ENCODE peak calls at places on chromosomes 13 and 19, in seven cellular contexts. W, U, N, F, V, G and H are unnamed samples.

GRCh38 chr19:16259385-16260159 is 61.9 kb downstream of the AP1M1 start:
- DNase-seq in W (peak; percentile 65), U (no peak), N (no peak), F (no peak), V (no peak), G (no peak), H (peak; percentile 62)

GRCh38 chr13:28002886-28003698 is 14.6 kb upstream of the URAD start:
- DNase-seq in W (no peak), U (no peak), N (no peak), F (no peak), V (no peak), G (no peak), H (no peak)

GRCh38 chr19:39846678-39847486 is 703 bp upstream of the FBL start:
- DNase-seq in W (no peak), U (no peak), N (no peak), F (no peak), V (peak; percentile 15), G (no peak), H (no peak)

GRCh38 chr19:1847684-1848398 is 442 bp downstream of the REXO1 start:
- DNase-seq in W (no peak), U (peak; percentile 73), N (no peak), F (no peak), V (peak; percentile 36), G (no peak), H (no peak)

GRCh38 chr13:31045621-31046081 is 113.2 kb downstream of the TEX26 start:
- DNase-seq in W (no peak), U (no peak), N (peak; percentile 91), F (peak; percentile 61), V (peak; percentile 92), G (peak; percentile 97), H (peak; percentile 17)

GRCh38 chr19:49685845-49686332 is 3.5 kb upstream of the ADM5 start:
- DNase-seq in W (no peak), U (no peak), N (no peak), F (no peak), V (no peak), G (no peak), H (no peak)

GRCh38 chr19:48530770-48531169 is 19.1 kb upstream of the LMTK3 start:
- DNase-seq in W (no peak), U (no peak), N (no peak), F (no peak), V (no peak), G (no peak), H (no peak)

GRCh38 chr13:35789335-35790166 is 313.1 kb upstream of the MAB21L1 start:
- DNase-seq in W (peak; percentile 11), U (no peak), N (no peak), F (no peak), V (peak; percentile 65), G (peak; percentile 62), H (peak; percentile 25)

GRCh38 chr19:3146677-3147100 is 10.9 kb downstream of the GNA15 start:
- DNase-seq in W (no peak), U (peak; percentile 79), N (no peak), F (peak; percentile 60), V (no peak), G (no peak), H (peak; percentile 51)

GRCh38 chr13:100459747-100460146 is 128.8 kb downstream of the GGACT start:
- DNase-seq in W (no peak), U (no peak), N (no peak), F (no peak), V (no peak), G (no peak), H (no peak)

GRCh38 chr13:87887459-87888123 is 216.4 kb downstream of the SLITRK5 start:
- DNase-seq in W (no peak), U (no peak), N (no peak), F (no peak), V (no peak), G (no peak), H (no peak)

GRCh38 chr13:85536706-85537105 is 262.5 kb downstream of the SLITRK6 start:
- DNase-seq in W (no peak), U (no peak), N (no peak), F (no peak), V (no peak), G (peak; percentile 77), H (no peak)

GRCh38 chr19:20287070-20287469 is 120.1 kb downstream of the ZNF486 start:
- DNase-seq in W (no peak), U (no peak), N (no peak), F (no peak), V (no peak), G (no peak), H (no peak)

GRCh38 chr19:1929051-1929742 is 11.8 kb upstream of the CSNK1G2 start:
- DNase-seq in W (peak; percentile 89), U (peak; percentile 93), N (no peak), F (peak; percentile 76), V (peak; percentile 69), G (peak; percentile 45), H (peak; percentile 90)

GRCh38 chr13:20828540-20829364 is 55.0 kb upstream of the EEF1AKMT1 start:
- DNase-seq in W (peak; percentile 41), U (peak; percentile 27), N (no peak), F (peak; percentile 28), V (peak; percentile 77), G (peak; percentile 55), H (peak; percentile 50)

GRCh38 chr13:40682449-40683240 is 16.2 kb upstream of the FOXO1 start:
- DNase-seq in W (no peak), U (no peak), N (no peak), F (no peak), V (peak; percentile 60), G (peak; percentile 49), H (no peak)

GRCh38 chr13:85650613-85651012 is 148.6 kb downstream of the SLITRK6 start:
- DNase-seq in W (no peak), U (no peak), N (no peak), F (no peak), V (no peak), G (peak; percentile 22), H (no peak)

GRCh38 chr13:42405665-42406390 is 133.9 kb downstream of the AKAP11 start:
- DNase-seq in W (peak; percentile 54), U (no peak), N (no peak), F (peak; percentile 29), V (peak; percentile 16), G (peak; percentile 85), H (peak; percentile 65)

GRCh38 chr19:12995596-12996541 is 594 bp downstream of the NFIX start:
- DNase-seq in W (peak; percentile 83), U (peak; percentile 87), N (no peak), F (no peak), V (no peak), G (no peak), H (peak; percentile 89)

GRCh38 chr19:12997225-12997966 is 2.1 kb downstream of the NFIX start:
- DNase-seq in W (no peak), U (no peak), N (no peak), F (no peak), V (no peak), G (no peak), H (no peak)

GRCh38 chr19:12997967-12998940 is 3.0 kb downstream of the NFIX start:
- DNase-seq in W (no peak), U (no peak), N (no peak), F (no peak), V (peak; percentile 46), G (no peak), H (no peak)

GRCh38 chr19:12994701-12995595 is at the start of gene NFIX:
- DNase-seq in W (no peak), U (peak; percentile 86), N (no peak), F (peak; percentile 55), V (peak; percentile 62), G (no peak), H (no peak)

GRCh38 chr19:12996542-12997094 is 1.3 kb downstream of the NFIX start:
- DNase-seq in W (no peak), U (peak; percentile 52), N (no peak), F (no peak), V (peak; percentile 46), G (no peak), H (no peak)
- TF ChIP-seq CTCF in W (no peak), U (no peak), N (peak; percentile 34), F (no peak), V (no peak), G (peak; percentile 7), H (no peak)

DNA sequence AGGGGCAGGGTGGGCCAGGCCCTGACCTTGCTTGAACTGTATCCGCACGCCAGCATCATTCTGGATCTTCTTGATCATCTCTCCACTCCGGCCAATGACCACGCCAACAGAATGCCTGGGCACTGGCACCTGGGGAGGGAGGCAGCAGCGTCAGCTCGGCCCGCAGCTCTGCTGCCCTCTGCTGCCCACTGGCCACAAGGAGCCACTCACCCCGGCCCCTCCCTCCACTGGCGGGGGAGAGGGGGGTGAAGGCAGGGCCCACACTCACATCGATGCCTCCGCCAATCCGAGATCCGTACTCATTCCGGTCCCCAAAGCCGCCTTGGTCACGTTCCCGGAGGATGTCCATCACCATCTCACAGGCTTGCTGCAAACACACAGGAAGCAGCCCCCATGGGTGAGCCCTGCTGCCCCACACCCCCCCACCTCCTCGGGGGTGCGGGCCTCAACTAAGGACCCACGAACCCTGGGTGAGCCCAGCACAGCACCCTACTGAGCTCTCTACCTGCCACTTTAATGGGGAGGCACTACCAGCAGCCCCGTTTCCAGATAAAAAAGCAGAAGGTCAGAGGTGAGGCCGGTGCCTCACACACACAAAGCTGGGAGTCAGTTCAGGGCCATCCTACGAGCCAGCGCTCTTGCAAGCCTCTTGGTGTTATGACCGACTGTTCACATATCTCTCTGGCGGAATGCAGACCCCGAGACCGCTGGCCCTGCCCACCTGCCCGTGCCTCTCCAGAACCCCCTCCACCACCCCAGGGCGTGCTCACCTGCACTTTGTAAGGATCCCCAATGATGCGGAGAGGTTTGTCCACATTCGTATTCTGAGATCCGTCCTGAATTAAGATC is 6.7 kb downstream of the KHSRP start:
- DNase-seq in W (no peak), U (peak; percentile 84), N (no peak), F (no peak), V (no peak), G (no peak), H (peak; percentile 12)
- TF ChIP-seq CTCF in W (peak; percentile 24), U (peak; percentile 57), N (peak; percentile 41), F (no peak), V (peak; percentile 59), G (peak; percentile 39), H (no peak)

GRCh38 chr19:41537789-41538188 is 38.2 kb upstream of the CEACAM21 start:
- DNase-seq in W (no peak), U (no peak), N (no peak), F (no peak), V (peak; percentile 35), G (no peak), H (no peak)
- TF ChIP-seq CTCF in W (peak; percentile 52), U (peak; percentile 59), N (peak; percentile 15), F (no peak), V (peak; percentile 53), G (peak; percentile 31), H (no peak)

GRCh38 chr19:45467456-45468158 is at the start of gene FOSB:
- DNase-seq in W (peak; percentile 97), U (peak; percentile 96), N (no peak), F (peak; percentile 95), V (peak; percentile 96), G (peak; percentile 77), H (peak; percentile 96)

GRCh38 chr19:45467115-45467455 is 711 bp upstream of the FOSB start:
- DNase-seq in W (no peak), U (no peak), N (no peak), F (no peak), V (peak; percentile 20), G (no peak), H (no peak)

GRCh38 chr19:45469132-45469834 is 1.5 kb downstream of the FOSB start:
- DNase-seq in W (peak; percentile 97), U (peak; percentile 92), N (peak; percentile 68), F (peak; percentile 95), V (peak; percentile 92), G (peak; percentile 70), H (peak; percentile 96)

GRCh38 chr19:45468803-45469131 is 971 bp downstream of the FOSB start:
- DNase-seq in W (no peak), U (no peak), N (no peak), F (peak; percentile 86), V (no peak), G (no peak), H (no peak)

GRCh38 chr19:45468159-45468651 is 409 bp downstream of the FOSB start:
- DNase-seq in W (no peak), U (no peak), N (no peak), F (peak; percentile 67), V (no peak), G (no peak), H (no peak)
- TF ChIP-seq CTCF in W (peak; percentile 12), U (no peak), N (peak; percentile 33), F (no peak), V (peak; percentile 12), G (peak; percentile 1), H (no peak)